ENCODE peak calls at places on chromosomes 1 and 21, in nine cellular contexts. L, Z, U, I, B, R, S, W and V are unnamed samples.

GRCh38 chr1:100506221-100506620 is 31.7 kb upstream of the GPR88 start:
- DNase-seq in I (no peak), Z (no peak), L (no peak), S (no peak), W (no peak), U (no peak), R (no peak), B (no peak), V (no peak)

GRCh38 chr1:167095368-167095767 is 1.5 kb downstream of the STYXL2 start:
- DNase-seq in L (no peak), B (peak), R (peak), S (no peak), I (no peak), W (peak), Z (no peak), U (peak), V (peak)

GRCh38 chr1:18734001-18734400 is 103.4 kb downstream of the PAX7 start:
- DNase-seq in W (no peak), B (no peak), U (no peak), Z (no peak), R (no peak), I (no peak), L (no peak), S (no peak), V (no peak)

GRCh38 chr1:62250126-62250726 is 55.6 kb downstream of the L1TD1 start:
- DNase-seq in Z (no peak), W (no peak), U (no peak), L (no peak), R (no peak), S (no peak), I (no peak), B (no peak), V (no peak)

GRCh38 chr1:8914471-8914870 is 31.2 kb upstream of the CA6 start:
- DNase-seq in B (no peak), U (no peak), W (no peak), Z (no peak), L (no peak), S (no peak), I (no peak), R (no peak), V (no peak)

GRCh38 chr1:93661829-93662474 is 19.7 kb downstream of the BCAR3 start:
- DNase-seq in S (peak), U (peak), B (no peak), L (no peak), I (no peak), R (peak), W (peak), Z (no peak), V (peak)

GRCh38 chr1:108884968-108885367 is 8.2 kb downstream of the GPSM2 start:
- DNase-seq in I (no peak), Z (no peak), W (no peak), B (no peak), L (no peak), S (no peak), R (no peak), U (no peak), V (no peak)

GRCh38 chr1:92940541-92940940 is 20.7 kb downstream of the DIPK1A start:
- DNase-seq in R (no peak), I (no peak), B (no peak), W (peak), Z (no peak), S (no peak), U (peak), L (no peak), V (peak)

GRCh38 chr1:27821761-27822315 is 8.7 kb upstream of the PPP1R8 start:
- DNase-seq in S (no peak), W (no peak), I (no peak), Z (no peak), L (no peak), B (no peak), U (peak), R (no peak), V (no peak)

GRCh38 chr1:196584703-196585102 is 23.5 kb downstream of the KCNT2 start:
- DNase-seq in W (no peak), I (no peak), S (no peak), U (no peak), R (no peak), B (no peak), L (no peak), Z (no peak), V (no peak)

GRCh38 chr1:238345837-238346236 is 455.1 kb upstream of the ZP4 start:
- DNase-seq in B (no peak), U (no peak), R (no peak), S (no peak), Z (no peak), I (no peak), W (no peak), L (no peak), V (no peak)

GRCh38 chr1:221884821-221885220 is 142.9 kb upstream of the DUSP10 start:
- DNase-seq in I (no peak), W (no peak), S (no peak), U (peak), L (no peak), R (no peak), B (peak), Z (no peak), V (peak)

GRCh38 chr1:6988796-6989195 is 203.5 kb downstream of the CAMTA1 start:
- DNase-seq in S (no peak), U (no peak), L (no peak), R (no peak), B (no peak), W (no peak), Z (no peak), I (no peak), V (no peak)

GRCh38 chr1:15956150-15956549 is 19.8 kb downstream of the ZBTB17 start:
- DNase-seq in Z (no peak), R (no peak), B (no peak), S (no peak), U (peak), L (no peak), W (no peak), I (no peak), V (peak)

GRCh38 chr1:113073457-113073950 is 506 bp downstream of the LRIG2 start:
- DNase-seq in Z (no peak), S (peak), W (peak), U (peak), L (peak), B (no peak), R (peak), I (no peak), V (peak)

GRCh38 chr21:46191257-46191685 is 7.0 kb upstream of the SPATC1L start:
- DNase-seq in Z (no peak), B (no peak), R (peak), W (peak), S (peak), U (peak), I (no peak), L (peak), V (peak)

GRCh38 chr1:235486321-235486720 is 17.9 kb downstream of the B3GALNT2 start:
- DNase-seq in L (no peak), I (no peak), W (no peak), S (peak), R (peak), U (no peak), Z (no peak), B (no peak), V (no peak)

GRCh38 chr1:111570781-111571181 is 48.8 kb upstream of the RAP1A start:
- DNase-seq in W (no peak), Z (no peak), R (no peak), U (peak), B (no peak), L (no peak), I (no peak), S (peak), V (no peak)

GRCh38 chr1:5928714-5929400 is 63.4 kb downstream of the NPHP4 start:
- DNase-seq in R (no peak), B (peak), U (no peak), Z (no peak), W (no peak), I (no peak), L (no peak), S (no peak), V (no peak)

GRCh38 chr1:52296345-52296744 is 69.7 kb downstream of the CC2D1B start:
- DNase-seq in Z (peak), R (peak), I (no peak), L (peak), W (no peak), S (peak), U (peak), B (peak), V (peak)

GRCh38 chr1:117942293-117942692 is 12.8 kb downstream of the WDR3 start:
- DNase-seq in Z (no peak), B (no peak), R (no peak), L (no peak), I (no peak), W (no peak), S (no peak), U (no peak), V (no peak)

GRCh38 chr1:55476445-55477015 is 261.4 kb upstream of the USP24 start:
- DNase-seq in R (no peak), I (no peak), W (no peak), Z (peak), S (no peak), L (no peak), U (no peak), B (no peak), V (peak)

GRCh38 chr1:119885903-119886783 is 10.2 kb downstream of the ADAM30 start:
- DNase-seq in Z (peak), S (peak), U (peak), R (peak), I (no peak), B (no peak), W (no peak), L (peak), V (peak)

GRCh38 chr1:74161494-74161893 is 36.5 kb downstream of the LRRIQ3 start:
- DNase-seq in S (no peak), B (no peak), Z (no peak), R (no peak), I (no peak), U (peak), W (peak), L (no peak), V (peak)

GRCh38 chr1:67307251-67308060 is at the start of gene IL12RB2:
- DNase-seq in B (no peak), L (peak), R (no peak), W (no peak), S (no peak), U (no peak), Z (peak), I (no peak), V (peak)

GRCh38 chr1:11729498-11730428 is 6.2 kb upstream of the AGTRAP start:
- DNase-seq in B (no peak), U (no peak), Z (no peak), W (no peak), I (no peak), L (peak), S (no peak), R (no peak), V (no peak)

GRCh38 chr1:153540394-153541361 is at the start of gene S100A5:
- DNase-seq in I (no peak), U (peak), L (no peak), Z (no peak), S (no peak), R (no peak), W (no peak), B (no peak), V (peak)